ENCODE peak calls at places on chromosome 9, in four cellular contexts. H is adrenal gland, A is Peyer's patch, X is astrocyte of the cerebellum. N is an unnamed sample.

GRCh38 chr9:78821126-78821822 is 524.3 kb downstream of the PSAT1 start:
- DNase-seq in X (peak; percentile 3), H (peak; percentile 43), A (no peak), N (peak; percentile 53)

GRCh38 chr9:124256517-124257069 is 1.2 kb upstream of the NEK6 start:
- DNase-seq in X (peak; percentile 93), H (no peak), A (peak; percentile 34), N (peak; percentile 90)

GRCh38 chr9:127305450-127306226 is 41.1 kb downstream of the GARNL3 start:
- DNase-seq in A (no peak), H (no peak), X (no peak), N (no peak)

GRCh38 chr9:92590386-92590785 is 54.6 kb upstream of the ECM2 start:
- DNase-seq in H (peak; percentile 45), X (no peak), A (no peak), N (peak; percentile 22)

GRCh38 chr9:121958530-121958929 is 134.6 kb downstream of the TTLL11 start:
- DNase-seq in H (no peak), A (no peak), X (no peak), N (peak; percentile 61)

GRCh38 chr9:79689576-79689975 is 117.8 kb downstream of the TLE4 start:
- DNase-seq in X (no peak), H (no peak), A (no peak), N (no peak)

GRCh38 chr9:16029056-16029615 is 476.3 kb downstream of the CCDC171 start:
- DNase-seq in H (no peak), A (no peak), X (no peak), N (no peak)

GRCh38 chr9:89367726-89368437 is 49.6 kb downstream of the SECISBP2 start:
- DNase-seq in H (no peak), X (no peak), A (no peak), N (no peak)

GRCh38 chr9:88826651-88827245 is 164.5 kb upstream of the S1PR3 start:
- DNase-seq in A (no peak), X (peak; percentile 90), H (no peak), N (no peak)

GRCh38 chr9:132412089-132412488 is 2.1 kb downstream of the CFAP77 start:
- DNase-seq in H (no peak), X (no peak), A (no peak), N (peak; percentile 26)

GRCh38 chr9:71748280-71748743 is 20.0 kb downstream of the CEMIP2 start:
- DNase-seq in X (peak; percentile 85), H (no peak), A (no peak), N (no peak)

GRCh38 chr9:34701023-34701768 is 8.7 kb downstream of the CCL21 start:
- DNase-seq in H (peak; percentile 76), X (peak; percentile 3), A (peak; percentile 83), N (peak; percentile 71)

GRCh38 chr9:35756275-35756742 is 2.2 kb upstream of the MSMP start:
- DNase-seq in H (peak; percentile 75), A (no peak), X (no peak), N (peak; percentile 56)

GRCh38 chr9:35842020-35842745 is 13.2 kb downstream of the TMEM8B start:
- DNase-seq in A (no peak), X (no peak), H (no peak), N (no peak)

GRCh38 chr9:17236147-17236546 is 101.3 kb downstream of the CNTLN start:
- DNase-seq in X (no peak), H (no peak), A (no peak), N (no peak)

GRCh38 chr9:136614967-136615623 is 47.6 kb upstream of the EGFL7 start:
- DNase-seq in X (no peak), A (no peak), H (no peak), N (peak; percentile 49)

GRCh38 chr9:135082536-135082935 is 4.9 kb upstream of the OLFM1 start:
- DNase-seq in H (no peak), A (peak; percentile 8), X (no peak), N (no peak)

GRCh38 chr9:93292288-93292615 is 108.3 kb downstream of the WNK2 start:
- DNase-seq in A (no peak), X (no peak), H (no peak), N (no peak)

GRCh38 chr9:72579190-72579589 is 57.8 kb downstream of the TMC1 start:
- DNase-seq in X (no peak), A (peak; percentile 80), H (peak; percentile 52), N (peak; percentile 94)

GRCh38 chr9:20111173-20111843 is 322.5 kb upstream of the SLC24A2 start:
- DNase-seq in X (no peak), A (no peak), H (no peak), N (no peak)

GRCh38 chr9:76738402-76738801 is 25.8 kb upstream of the PCA3 start:
- DNase-seq in X (no peak), H (no peak), A (no peak), N (no peak)

GRCh38 chr9:76620586-76620985 is 143.7 kb upstream of the PCA3 start:
- DNase-seq in H (no peak), X (no peak), A (no peak), N (no peak)

GRCh38 chr9:14383815-14384214 is 69.9 kb upstream of the NFIB start:
- DNase-seq in A (no peak), X (no peak), H (no peak), N (no peak)

GRCh38 chr9:113337714-113338113 is 2.4 kb downstream of the WDR31 start:
- DNase-seq in H (no peak), X (no peak), A (no peak), N (no peak)

GRCh38 chr9:720239-720881 is 121.1 kb upstream of the DMRT1 start:
- DNase-seq in A (no peak), X (no peak), H (no peak), N (no peak)

GRCh38 chr9:84296146-84296843 is 44.3 kb downstream of the SLC28A3 start:
- DNase-seq in H (no peak), A (no peak), X (no peak), N (peak; percentile 85)

GRCh38 chr9:93002700-93003099 is 55.4 kb downstream of the FGD3 start:
- DNase-seq in X (no peak), H (no peak), A (no peak), N (no peak)

GRCh38 chr9:3855601-3856328 is 330.0 kb upstream of the RFX3 start:
- DNase-seq in A (no peak), H (no peak), X (no peak), N (no peak)

GRCh38 chr9:91195372-91196012 is 166.2 kb downstream of the AUH start:
- DNase-seq in X (no peak), H (no peak), A (no peak), N (no peak)

GRCh38 chr9:71819115-71819739 is 50.9 kb upstream of the CEMIP2 start:
- DNase-seq in A (no peak), X (peak; percentile 12), H (peak; percentile 63), N (peak; percentile 48)

GRCh38 chr9:98453589-98454311 is 198.3 kb upstream of the TBC1D2 start:
- DNase-seq in X (no peak), H (no peak), A (no peak), N (peak; percentile 59)

GRCh38 chr9:28155067-28155466 is 581.8 kb upstream of the C9orf72 start:
- DNase-seq in H (peak; percentile 38), X (no peak), A (no peak), N (no peak)

GRCh38 chr9:126705311-126705766 is 91.6 kb downstream of the LMX1B start:
- DNase-seq in H (peak; percentile 90), A (peak; percentile 85), X (peak; percentile 24), N (peak; percentile 69)

GRCh38 chr9:106487256-106487655 is 375.7 kb upstream of the ZNF462 start:
- DNase-seq in H (no peak), X (no peak), A (no peak), N (no peak)

DNA sequence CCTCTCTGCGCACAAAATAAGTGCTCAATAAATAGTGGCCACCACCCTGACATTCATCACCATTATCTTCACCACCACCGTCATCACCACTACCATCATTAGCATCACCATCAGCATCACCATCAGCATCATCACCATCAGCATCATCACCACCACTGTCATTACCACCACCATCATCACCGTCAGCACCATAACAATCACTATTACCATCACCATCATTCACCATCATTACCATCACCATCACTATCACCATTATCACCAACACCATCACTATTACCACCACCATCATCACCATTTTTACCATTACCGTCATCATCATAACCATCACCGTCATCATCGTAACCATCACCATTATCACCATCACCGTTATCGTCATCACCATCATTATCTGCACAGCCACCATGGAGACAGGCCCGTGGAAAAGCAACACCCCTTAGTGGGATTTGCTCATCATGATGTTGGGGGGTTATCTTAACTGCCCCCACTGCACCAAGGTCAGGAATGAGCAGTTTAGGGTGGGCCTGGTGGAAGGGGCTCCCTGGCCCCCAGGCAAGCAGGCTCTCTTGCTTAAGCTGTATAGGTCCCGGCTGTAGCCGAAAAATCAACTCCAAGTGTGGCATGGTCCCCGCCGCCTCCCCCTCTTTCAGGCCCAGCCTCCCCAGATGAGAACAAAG is 18.1 kb downstream of the AKNA start:
- DNase-seq in X (no peak), H (no peak), A (no peak), N (no peak)
- H3K4me3 ChIP-seq in X (no peak overlapping the region), H (no peak overlapping the region), A (no peak overlapping the region), N (no peak overlapping the region)

GRCh38 chr9:95736891-95737522 is 138.5 kb upstream of the ERCC6L2 start:
- DNase-seq in A (no peak), X (no peak), H (no peak), N (no peak)

GRCh38 chr9:95740217-95741004 is 135.1 kb upstream of the ERCC6L2 start:
- DNase-seq in A (no peak), X (no peak), H (no peak), N (no peak)

GRCh38 chr9:95736370-95736769 is 139.1 kb upstream of the ERCC6L2 start:
- DNase-seq in A (no peak), H (no peak), X (no peak), N (no peak)

GRCh38 chr9:95735701-95736100 is 139.8 kb upstream of the ERCC6L2 start:
- DNase-seq in X (no peak), H (no peak), A (no peak), N (no peak)

GRCh38 chr9:95738438-95738837 is 137.1 kb upstream of the ERCC6L2 start:
- DNase-seq in H (no peak), X (no peak), A (no peak), N (no peak)
- TF ChIP-seq CTCF in H (no peak), X (no peak), A (no peak), N (no peak)

GRCh38 chr9:37121881-37122280 is 1.5 kb downstream of the ZCCHC7 start:
- DNase-seq in X (no peak), A (no peak), H (no peak), N (no peak)
- H3K4me3 ChIP-seq in X (peak overlapping the region; percentile 94), A (no peak overlapping the region), H (no peak overlapping the region), N (peak overlapping the region; percentile 81)

GRCh38 chr9:87201316-87201715 is 254.0 kb upstream of the GAS1 start:
- DNase-seq in A (no peak), X (peak; percentile 98), H (no peak), N (no peak)

GRCh38 chr9:87197349-87198130 is 250.2 kb upstream of the GAS1 start:
- DNase-seq in X (no peak), H (no peak), A (no peak), N (peak; percentile 54)

GRCh38 chr9:87195306-87195705 is 248.0 kb upstream of the GAS1 start:
- DNase-seq in A (no peak), H (no peak), X (no peak), N (peak; percentile 40)

GRCh38 chr9:87198716-87199115 is 251.4 kb upstream of the GAS1 start:
- DNase-seq in H (no peak), A (no peak), X (no peak), N (peak; percentile 25)

GRCh38 chr9:87199819-87200218 is 252.5 kb upstream of the GAS1 start:
- DNase-seq in X (no peak), H (no peak), A (no peak), N (no peak)
- TF ChIP-seq CTCF in X (no peak), H (no peak), A (no peak), N (no peak)